ENCODE peak calls at places on chromosomes 12 and 14, in six cellular contexts. J is K562, H is ovary, W is upper lobe of right lung, O is OCI-LY7, E is cardiac muscle cell. D is an unnamed sample.

GRCh38 chr12:125276567-125276966 is 211.3 kb downstream of the AACS start:
- DNase-seq in E (no peak), H (no peak), W (no peak), O (no peak), J (no peak), D (no peak)

GRCh38 chr12:117360222-117360550 is 1.2 kb downstream of the NOS1 start:
- DNase-seq in W (no peak), E (no peak), O (no peak), J (no peak), H (no peak), D (no peak)

GRCh38 chr14:50792058-50792477 is 38.9 kb downstream of the NIN start:
- DNase-seq in W (no peak), J (no peak), E (peak), O (peak), H (no peak), D (no peak)

GRCh38 chr14:62117010-62117717 is 354.9 kb downstream of the SNAPC1 start:
- DNase-seq in E (peak), O (peak), W (peak), H (peak), J (no peak), D (peak)

GRCh38 chr14:22510527-22511110 is 78.4 kb downstream of the DAD1 start:
- DNase-seq in W (no peak), E (peak), H (no peak), O (no peak), J (no peak), D (no peak)

GRCh38 chr14:42224053-42224888 is 617.6 kb downstream of the LRFN5 start:
- DNase-seq in W (no peak), E (peak), O (peak), H (peak), J (peak), D (peak)

GRCh38 chr12:112838731-112839130 is 47.2 kb downstream of the RPH3A start:
- DNase-seq in O (no peak), E (no peak), J (no peak), W (no peak), H (no peak), D (no peak)

GRCh38 chr12:103840399-103840880 is 594 bp downstream of the NT5DC3 start:
- DNase-seq in W (peak), J (peak), O (peak), H (peak), E (peak), D (peak)

GRCh38 chr14:88023658-88024187 is 18.8 kb downstream of the GPR65 start:
- DNase-seq in J (no peak), E (no peak), H (no peak), O (no peak), W (no peak), D (no peak)

DNA sequence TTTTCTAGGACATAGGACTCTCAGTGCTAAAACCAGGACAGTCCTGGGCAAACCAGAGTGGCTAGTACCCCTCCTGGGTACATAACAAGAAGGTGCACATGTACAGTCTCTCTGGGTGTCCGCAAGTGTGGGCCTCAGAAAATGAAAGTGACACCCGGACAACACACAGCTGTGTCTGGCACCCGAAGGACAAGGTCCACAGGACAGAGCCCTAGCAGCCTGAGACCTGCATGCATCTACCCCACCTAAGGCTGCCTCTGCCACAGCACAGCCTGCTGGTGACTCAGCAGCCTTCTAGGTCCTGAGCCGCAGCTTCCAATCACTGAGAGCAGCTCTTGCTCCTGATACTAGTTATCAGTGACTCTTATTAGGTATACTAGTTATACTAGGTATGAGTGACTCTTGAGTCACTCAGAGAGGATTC is 784.1 kb upstream of the TBX3 start:
- DNase-seq in W (no peak), E (peak), O (no peak), J (no peak), H (no peak), D (no peak)
- TF ChIP-seq CTCF in W (no peak), E (peak), O (no peak), J (no peak), H (no peak), D (no peak)

GRCh38 chr12:114684870-114685273 is 897 bp upstream of the TBX3 start:
- DNase-seq in J (no peak), W (no peak), O (no peak), E (no peak), H (no peak), D (no peak)

GRCh38 chr12:114682101-114682919 is 1.7 kb downstream of the TBX3 start:
- DNase-seq in O (no peak), J (no peak), H (no peak), E (no peak), W (no peak), D (no peak)

GRCh38 chr12:114684098-114684869 is at the start of gene TBX3:
- DNase-seq in J (peak), O (no peak), W (peak), H (peak), E (peak), D (peak)

GRCh38 chr12:114683709-114684097 is 272 bp downstream of the TBX3 start:
- DNase-seq in O (no peak), W (no peak), H (no peak), E (no peak), J (no peak), D (no peak)

GRCh38 chr12:114682920-114683708 is 861 bp downstream of the TBX3 start:
- DNase-seq in H (peak), E (no peak), O (no peak), W (no peak), J (no peak), D (peak)
- H3K4me3 ChIP-seq in H (peak), E (peak), O (no peak), W (peak), J (peak), D (peak)

DNA sequence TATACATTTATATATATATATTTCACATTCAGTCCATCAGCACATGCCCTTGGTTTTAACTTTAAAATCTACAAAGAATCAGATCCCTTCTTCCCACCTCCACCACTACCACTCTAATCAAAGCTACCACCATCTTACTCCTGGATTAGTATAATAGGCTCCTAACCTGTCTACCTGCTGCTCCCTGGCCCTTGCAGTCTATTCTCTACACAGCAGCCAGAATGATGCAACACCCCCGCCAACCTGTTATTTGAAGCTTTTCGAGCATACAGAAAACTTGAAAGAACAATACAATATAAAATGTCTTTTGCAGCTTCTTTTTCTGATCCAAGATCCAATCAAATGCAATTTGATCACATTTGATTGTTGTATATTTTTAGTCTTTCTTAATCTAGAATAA is 165.9 kb upstream of the HMGA2 start:
- DNase-seq in O (no peak), J (no peak), E (no peak), H (no peak), W (no peak), D (no peak)
- H3K27ac ChIP-seq in O (no peak), J (no peak), E (no peak), H (no peak), W (no peak), D (no peak)

DNA sequence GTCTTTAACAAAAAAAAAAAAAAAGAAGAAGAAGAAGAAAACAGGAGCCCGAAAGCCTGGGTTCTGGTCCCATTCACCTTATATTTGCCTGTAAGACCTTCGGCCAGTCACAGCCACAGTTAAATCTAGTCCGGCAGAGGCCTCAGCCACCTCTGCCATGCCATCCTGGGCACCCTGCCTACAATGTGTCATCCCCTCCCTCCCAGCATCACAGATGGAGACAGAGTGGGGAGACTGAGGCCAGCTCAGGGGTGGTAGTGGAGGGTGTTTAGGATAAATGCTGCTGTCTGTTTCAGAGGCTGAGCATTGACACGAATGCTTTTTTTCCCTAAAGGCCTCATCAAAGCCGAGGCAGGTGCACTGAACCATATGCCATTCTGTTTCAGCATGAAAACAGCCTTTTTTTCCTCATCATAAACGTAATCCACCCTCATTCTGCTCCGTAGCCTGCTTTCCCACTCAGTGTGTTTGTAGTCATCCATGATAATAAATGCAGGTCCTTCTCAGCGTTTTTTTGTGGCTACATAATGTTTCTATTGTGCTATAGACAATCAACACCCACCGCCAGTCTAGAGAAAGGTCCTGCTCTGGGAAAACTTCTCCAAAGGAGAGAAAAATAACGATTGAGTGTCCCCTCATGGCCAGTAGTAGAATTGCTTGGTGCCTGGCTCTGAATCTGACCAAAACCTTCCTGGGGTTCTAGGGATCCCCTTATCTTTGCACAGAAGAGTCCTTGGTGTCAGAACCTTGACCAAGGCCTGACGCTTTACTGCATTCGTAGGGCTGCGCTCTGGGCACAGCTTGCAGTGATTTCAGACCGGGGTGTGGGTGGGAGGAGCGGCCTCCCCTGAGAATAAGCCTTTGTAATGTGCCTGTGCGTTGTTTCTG is 41.1 kb upstream of the TSPAN9 start:
- DNase-seq in H (no peak), O (no peak), E (peak), J (peak), W (no peak), D (no peak)
- TF ChIP-seq CTCF in H (no peak), O (peak), E (peak), J (peak), W (no peak), D (peak)

DNA sequence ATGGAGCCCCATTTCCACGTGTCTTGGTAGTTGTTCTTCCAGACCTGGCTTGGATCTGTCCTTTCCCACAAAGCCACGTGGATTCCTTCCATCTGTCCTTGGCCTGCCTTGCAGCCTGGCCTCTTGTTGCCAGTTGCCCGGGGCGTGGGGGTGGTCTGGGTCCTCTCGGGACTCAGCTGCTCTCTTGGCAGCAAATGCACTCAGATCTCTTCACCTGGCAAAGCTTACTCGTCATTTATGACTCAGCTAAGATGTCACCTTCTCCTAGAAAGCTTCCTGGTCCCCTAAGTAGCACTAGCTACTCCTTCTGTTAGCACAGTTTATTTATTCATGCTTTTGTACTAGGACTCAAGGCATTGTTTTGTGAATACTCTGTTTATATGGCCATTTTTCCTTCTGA is 13.6 kb downstream of the PLEKHG3 start:
- DNase-seq in W (no peak), O (no peak), J (no peak), H (peak), E (no peak), D (peak)
- H3K4me3 ChIP-seq in W (no peak), O (no peak), J (no peak), H (no peak), E (no peak), D (no peak)

GRCh38 chr14:33794791-33795300 is 156.0 kb downstream of the EGLN3 start:
- DNase-seq in W (no peak), E (no peak), H (no peak), O (no peak), J (no peak), D (no peak)
- H3K27ac ChIP-seq in W (no peak), E (no peak), H (no peak), O (no peak), J (no peak), D (no peak)

GRCh38 chr12:57039016-57039798 is 10.7 kb downstream of the MYO1A start:
- DNase-seq in E (no peak), O (no peak), J (peak), W (no peak), H (no peak), D (no peak)

GRCh38 chr12:57042695-57043094 is 7.2 kb downstream of the MYO1A start:
- DNase-seq in E (no peak), O (no peak), J (no peak), W (no peak), H (no peak), D (no peak)

GRCh38 chr12:57040750-57041149 is 9.2 kb downstream of the MYO1A start:
- DNase-seq in H (no peak), W (no peak), J (no peak), E (no peak), O (no peak), D (no peak)

GRCh38 chr12:57033428-57033827 is 16.5 kb downstream of the MYO1A start:
- DNase-seq in O (no peak), H (no peak), E (no peak), J (no peak), W (no peak), D (no peak)

DNA sequence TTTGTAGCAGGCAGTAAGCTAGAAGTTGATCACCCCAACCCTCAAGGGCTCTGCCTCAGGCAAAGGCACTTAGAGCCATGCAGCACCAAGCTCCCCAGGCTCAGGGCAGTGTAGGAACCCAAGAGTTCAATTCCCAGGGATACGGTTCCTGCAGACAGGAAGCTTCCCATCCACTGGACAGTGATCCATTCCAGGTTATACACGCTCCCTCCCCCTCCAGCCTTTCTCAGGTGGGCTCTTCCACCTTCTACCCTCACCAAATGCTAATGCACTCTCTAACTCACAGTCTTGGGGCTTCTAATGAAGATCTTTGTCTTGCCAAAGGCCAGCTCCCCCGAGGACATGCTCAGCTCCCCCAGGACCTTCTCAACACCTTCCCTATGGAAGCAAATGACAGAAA is 12.7 kb downstream of the MYO1A start:
- DNase-seq in H (no peak), E (no peak), W (no peak), J (no peak), O (no peak), D (no peak)
- TF ChIP-seq CTCF in H (no peak), E (no peak), W (no peak), J (no peak), O (no peak), D (no peak)